ENCODE peak calls at places on chromosomes 2 and 18, in four cellular contexts. L, P, V and E are unnamed samples.
A peak's percentile ranks its signal among the peaks of the same experiment; 100 is the strongest.

GRCh38 chr2:227473019-227473461 is 1.1 kb downstream of the AGFG1 start:
- DNase-seq in P (peak; percentile 24), V (no peak), L (no peak), E (peak; percentile 54)

GRCh38 chr2:239531456-239532304 is 130.9 kb upstream of the HDAC4 start:
- DNase-seq in L (no peak), V (no peak), P (no peak), E (no peak)

GRCh38 chr2:16103614-16104344 is 163.4 kb downstream of the MYCN start:
- DNase-seq in V (no peak), P (no peak), L (no peak), E (no peak)

GRCh38 chr2:85998071-85998991 is 107.4 kb downstream of the POLR1A start:
- DNase-seq in V (no peak), P (peak; percentile 56), L (no peak), E (no peak)

GRCh38 chr2:182240862-182241371 is 185.9 kb downstream of the PDE1A start:
- DNase-seq in L (peak; percentile 62), P (peak; percentile 27), V (no peak), E (no peak)

GRCh38 chr2:3470166-3470651 is 49.1 kb downstream of the ADI1 start:
- DNase-seq in L (no peak), P (peak; percentile 92), V (no peak), E (no peak)

GRCh38 chr2:144331652-144332355 is 188.1 kb downstream of the ZEB2 start:
- DNase-seq in P (no peak), L (no peak), V (peak; percentile 56), E (no peak)

GRCh38 chr2:202038471-202039277 is 5.0 kb downstream of the FZD7 start:
- DNase-seq in P (peak; percentile 62), L (no peak), V (peak; percentile 28), E (no peak)

GRCh38 chr18:45576906-45577305 is 38.4 kb upstream of the SLC14A2 start:
- DNase-seq in V (no peak), P (no peak), L (no peak), E (no peak)

GRCh38 chr2:45009303-45009927 is at the start of gene SIX2:
- DNase-seq in V (no peak), L (no peak), P (peak; percentile 72), E (peak; percentile 93)

GRCh38 chr2:5693288-5694015 is 1.3 kb downstream of the SOX11 start:
- DNase-seq in P (peak; percentile 22), V (no peak), L (no peak), E (peak; percentile 60)

GRCh38 chr18:12271376-12272235 is 17.4 kb downstream of the CIDEA start:
- DNase-seq in V (peak; percentile 88), L (peak; percentile 13), P (peak; percentile 74), E (peak; percentile 89)

GRCh38 chr2:25314514-25315315 is 27.0 kb downstream of the DNMT3A start:
- DNase-seq in P (peak; percentile 29), L (no peak), V (no peak), E (peak; percentile 62)

GRCh38 chr2:109637749-109638570 is 23.8 kb downstream of the SOWAHC start:
- DNase-seq in L (peak; percentile 60), V (no peak), P (peak; percentile 65), E (no peak)

GRCh38 chr18:23668731-23669130 is 6.0 kb upstream of the ANKRD29 start:
- DNase-seq in L (no peak), P (no peak), V (no peak), E (no peak)

GRCh38 chr2:96205238-96205637 is 3.4 kb downstream of the STARD7 start:
- DNase-seq in L (no peak), V (no peak), P (no peak), E (no peak)
- TF ChIP-seq CHD1 in L (no peak), V (no peak), P (no peak), E (no peak)

DNA sequence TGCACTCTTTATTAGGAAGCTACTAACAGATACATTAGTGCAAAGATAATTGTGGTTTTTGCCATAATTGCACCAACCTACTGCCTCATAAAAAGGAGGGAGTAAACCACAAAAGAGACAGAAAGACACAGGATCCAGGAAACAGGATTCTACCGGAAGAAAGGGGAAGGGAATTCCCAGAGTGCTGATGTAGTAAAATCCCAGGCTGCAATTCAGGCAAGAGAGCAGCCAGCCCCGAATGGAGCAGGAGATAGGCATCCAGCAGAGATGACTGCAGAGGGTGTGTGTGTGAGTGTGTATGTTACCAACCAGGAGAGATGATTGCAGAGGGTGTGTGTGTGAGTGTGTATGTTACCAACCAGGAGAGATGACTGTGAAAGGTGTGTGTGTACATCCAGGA is 84.4 kb downstream of the KCNS3 start:
- DNase-seq in L (no peak), P (peak; percentile 40), V (no peak), E (no peak)
- TF ChIP-seq CHD1 in L (no peak), P (no peak), V (no peak), E (no peak)

GRCh38 chr18:49813071-49813320 is 337 bp downstream of the ACAA2 start:
- DNase-seq in L (no peak), V (peak; percentile 18), P (peak; percentile 28), E (no peak)
- TF ChIP-seq CHD1 in L (no peak), V (no peak), P (no peak), E (no peak)

GRCh38 chr2:63344575-63345284 is 243.5 kb downstream of the WDPCP start:
- DNase-seq in P (no peak), V (no peak), L (peak; percentile 48), E (no peak)

GRCh38 chr2:63343397-63344109 is 244.7 kb downstream of the WDPCP start:
- DNase-seq in V (no peak), P (no peak), L (no peak), E (no peak)

GRCh38 chr2:63346441-63346840 is 241.8 kb downstream of the WDPCP start:
- DNase-seq in L (no peak), V (no peak), P (no peak), E (no peak)

GRCh38 chr2:63345285-63345633 is 243.0 kb downstream of the WDPCP start:
- DNase-seq in V (no peak), P (no peak), L (no peak), E (no peak)

DNA sequence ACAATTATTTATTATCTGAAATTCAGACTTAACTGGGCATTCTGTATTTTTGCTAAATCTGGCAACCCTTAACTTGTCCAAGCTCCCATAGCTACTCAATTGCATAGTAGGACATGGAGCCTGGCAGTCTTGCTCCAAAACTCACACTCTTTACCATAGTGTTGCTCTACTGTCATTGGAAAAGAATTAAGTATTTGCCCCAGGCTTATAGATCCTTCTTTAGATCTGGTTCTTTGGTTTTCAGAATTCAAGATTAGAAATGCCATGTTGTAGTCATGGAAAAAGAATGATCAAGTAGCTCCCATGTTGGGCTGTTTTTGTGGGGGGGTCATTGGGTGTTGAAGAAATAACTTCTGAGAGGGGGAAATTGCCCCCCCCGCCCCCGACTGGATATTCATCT is 240.9 kb downstream of the WDPCP start:
- DNase-seq in V (no peak), P (no peak), L (no peak), E (no peak)
- TF ChIP-seq CHD1 in V (no peak), P (no peak), L (no peak), E (no peak)

GRCh38 chr18:66495844-66496243 is 108.0 kb downstream of the CDH19 start:
- DNase-seq in P (no peak), V (no peak), L (no peak), E (peak; percentile 85)
- TF ChIP-seq CHD1 in P (no peak), V (no peak), L (no peak), E (no peak)

GRCh38 chr2:238494573-238494961 is 67.8 kb downstream of the ASB1 start:
- DNase-seq in L (no peak), V (no peak), P (no peak), E (peak; percentile 41)
- TF ChIP-seq CHD1 in L (no peak), V (no peak), P (no peak), E (no peak)

DNA sequence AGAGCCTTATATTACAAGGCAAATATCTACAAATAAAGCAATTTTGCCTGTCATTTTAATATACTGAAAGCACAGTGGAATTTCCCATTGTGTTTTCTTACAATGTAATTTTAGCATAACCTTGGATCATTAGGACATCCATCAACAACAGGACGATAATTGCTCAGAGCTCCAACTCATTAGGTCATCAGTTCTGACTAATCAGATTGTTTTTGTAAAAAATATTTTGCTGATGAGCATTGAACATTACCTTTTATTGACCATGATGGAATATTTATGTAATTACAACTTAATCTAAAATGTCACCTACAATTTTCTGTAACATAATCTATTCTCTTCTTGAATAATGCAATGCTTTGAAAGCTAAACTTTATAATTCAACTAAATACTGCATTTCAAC is 215.3 kb upstream of the DSEL start:
- DNase-seq in P (peak; percentile 73), L (no peak), V (no peak), E (no peak)
- TF ChIP-seq CHD1 in P (no peak), L (no peak), V (no peak), E (no peak)

GRCh38 chr18:13380671-13381070 is 162.1 kb downstream of the LDLRAD4 start:
- DNase-seq in L (no peak), V (no peak), P (no peak), E (no peak)

GRCh38 chr18:13382683-13382989 is 164.1 kb downstream of the LDLRAD4 start:
- DNase-seq in P (no peak), L (no peak), V (no peak), E (no peak)

GRCh38 chr18:13379930-13380665 is 161.5 kb downstream of the LDLRAD4 start:
- DNase-seq in L (no peak), P (no peak), V (no peak), E (no peak)

GRCh38 chr18:13381907-13382682 is 163.5 kb downstream of the LDLRAD4 start:
- DNase-seq in L (no peak), P (peak; percentile 21), V (no peak), E (no peak)

DNA sequence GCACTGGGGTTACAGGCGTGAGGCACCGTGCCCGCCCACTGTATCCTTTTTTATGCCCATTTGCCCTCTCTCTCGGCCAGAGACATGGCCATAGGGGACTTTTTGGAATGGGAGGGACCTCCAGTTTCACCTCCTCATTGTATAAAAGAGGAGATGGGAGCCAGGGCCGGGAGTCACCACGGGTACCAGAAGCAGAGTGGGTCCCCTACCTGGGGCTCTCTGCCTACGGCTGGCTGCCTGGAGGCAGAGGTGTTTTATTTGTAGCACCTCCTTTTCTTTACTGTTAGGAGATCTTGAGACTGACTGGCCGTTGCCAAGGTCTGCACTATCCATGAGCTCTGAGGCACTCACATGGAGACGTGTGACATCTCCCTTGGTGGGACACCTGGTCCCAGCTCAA is 162.8 kb downstream of the LDLRAD4 start:
- DNase-seq in P (no peak), V (no peak), L (no peak), E (no peak)
- TF ChIP-seq CHD1 in P (no peak), V (no peak), L (no peak), E (no peak)

DNA sequence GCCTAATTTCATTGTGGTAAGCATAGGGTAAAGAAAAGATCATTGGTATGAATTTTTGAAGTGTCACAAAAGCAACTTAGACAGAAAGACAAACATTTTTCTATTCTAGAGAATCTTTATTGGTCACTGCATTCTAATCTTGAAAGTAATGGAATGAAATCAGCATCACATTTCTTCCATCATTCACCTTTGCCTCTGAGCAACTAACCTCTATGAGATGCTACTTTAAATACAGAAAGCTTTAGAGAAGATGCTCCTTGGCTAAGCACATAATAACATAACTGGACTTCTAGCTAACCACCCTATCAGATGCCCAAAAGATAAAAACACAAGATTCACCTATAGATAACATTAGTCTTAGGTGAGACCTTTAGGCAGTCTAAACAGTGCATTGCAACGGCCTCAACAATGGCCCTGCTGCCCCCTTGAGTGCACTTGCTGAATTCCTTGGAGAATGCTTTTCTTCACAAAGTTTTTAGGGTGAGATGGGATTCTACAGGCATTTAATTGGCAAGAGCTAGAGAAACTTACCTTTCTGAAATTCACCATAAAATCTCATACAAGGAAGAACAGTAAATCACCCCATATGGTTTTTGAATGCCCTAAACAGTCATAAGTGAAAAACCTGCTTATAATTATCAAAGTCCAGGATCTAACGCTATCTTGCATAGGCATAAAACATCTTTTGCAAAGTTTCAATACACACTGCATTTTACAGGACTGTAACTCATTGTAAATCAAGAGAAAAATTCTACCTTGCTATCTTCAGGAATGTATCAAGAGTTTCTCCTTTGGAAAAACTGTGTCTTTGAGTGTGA is 791.3 kb upstream of the CHAC2 start:
- DNase-seq in L (no peak), P (peak; percentile 37), V (no peak), E (peak; percentile 19)
- TF ChIP-seq CHD1 in L (no peak), P (no peak), V (no peak), E (no peak)